ENCODE peak calls at places on chromosomes 2 and 18, in ten cellular contexts. M is tibial artery, A is lung, D is T-cell, S is left colon, L is H9, K is activated T-cell treated with anti-CD3 and anti-CD28 coated beads for 48 hours, R is germinal center, G is neuronal stem cell, Z is non-pigmented ciliary epithelial cell. V is an unnamed sample.

GRCh38 chr2:26639685-26640240 is 1.4 kb downstream of the CIB4 start:
- DNase-seq in R (no peak), A (no peak), K (no peak), G (no peak), Z (no peak), S (no peak), L (peak), M (no peak), D (no peak), V (no peak)

GRCh38 chr2:16717477-16717876 is 51.8 kb upstream of the CYRIA start:
- DNase-seq in Z (no peak), K (no peak), D (no peak), R (no peak), M (no peak), L (no peak), S (no peak), G (no peak), A (no peak), V (no peak)

GRCh38 chr2:28556303-28556702 is 60.4 kb downstream of the PLB1 start:
- DNase-seq in Z (no peak), R (no peak), A (no peak), L (no peak), D (no peak), G (no peak), M (no peak), S (no peak), K (no peak), V (no peak)

GRCh38 chr18:35494281-35494825 is 3.4 kb downstream of the INO80C start:
- DNase-seq in D (no peak), M (no peak), Z (no peak), A (no peak), K (no peak), G (no peak), S (no peak), R (no peak), L (no peak), V (no peak)

GRCh38 chr2:228556707-228557106 is 375.2 kb upstream of the SPHKAP start:
- DNase-seq in K (no peak), R (no peak), M (no peak), A (no peak), G (no peak), D (no peak), L (no peak), S (no peak), Z (no peak), V (no peak)

GRCh38 chr2:219569635-219570034 is 1.7 kb downstream of the OBSL1 start:
- DNase-seq in S (no peak), G (no peak), K (no peak), Z (no peak), D (no peak), A (no peak), M (no peak), L (no peak), R (no peak), V (no peak)

GRCh38 chr18:11034816-11035215 is 114.6 kb downstream of the PIEZO2 start:
- DNase-seq in S (no peak), G (no peak), R (no peak), M (no peak), D (no peak), L (no peak), K (no peak), A (no peak), Z (no peak), V (no peak)

GRCh38 chr18:4961121-4961909 is 235.7 kb downstream of the AKAIN1 start:
- DNase-seq in D (no peak), G (no peak), L (no peak), Z (no peak), S (no peak), K (no peak), M (no peak), R (no peak), A (no peak), V (no peak)

GRCh38 chr2:75560022-75560767 is 544 bp downstream of the EVA1A start:
- DNase-seq in G (peak), K (peak), S (no peak), L (peak), A (peak), R (no peak), D (no peak), M (no peak), Z (no peak), V (no peak)

GRCh38 chr2:100281521-100282438 is 40.5 kb downstream of the LONRF2 start:
- DNase-seq in K (no peak), R (no peak), A (no peak), G (no peak), Z (no peak), M (no peak), S (no peak), D (no peak), L (no peak), V (no peak)

GRCh38 chr2:177604291-177605065 is 211.9 kb downstream of the AGPS start:
- DNase-seq in R (no peak), Z (no peak), S (no peak), L (peak), K (no peak), G (peak), M (no peak), A (no peak), D (no peak), V (no peak)

GRCh38 chr18:48928787-48929186 is 22.0 kb downstream of the SMAD7 start:
- DNase-seq in K (peak), A (peak), R (peak), G (no peak), Z (no peak), M (peak), L (no peak), S (peak), D (peak), V (peak)

GRCh38 chr2:128362889-128363228 is 44.2 kb upstream of the HS6ST1 start:
- DNase-seq in M (peak), G (peak), D (no peak), K (no peak), S (no peak), R (no peak), Z (peak), A (no peak), L (peak), V (no peak)

V was measured in ureter.